ENCODE peak calls at places on chromosome 21, in eight cellular contexts. S is GM23248, W is transverse colon, H is pancreas, M is GM12878, U is stomach, P is right cardiac atrium, B is lower lobe of right lung. C is an unnamed sample.

GRCh38 chr21:17560377-17560776 is 47.5 kb downstream of the CXADR start:
- DNase-seq in W (no peak), H (no peak), B (no peak), U (no peak), M (no peak), S (no peak), P (no peak), C (no peak)

GRCh38 chr21:32733356-32733755 is 5.5 kb upstream of the SYNJ1 start:
- DNase-seq in P (no peak), U (no peak), W (no peak), H (no peak), M (no peak), B (no peak), S (no peak), C (no peak)

GRCh38 chr21:14591882-14592281 is 45.8 kb upstream of the SAMSN1 start:
- DNase-seq in W (no peak), M (no peak), H (no peak), U (peak; percentile 50), B (no peak), P (peak; percentile 60), S (peak; percentile 30), C (no peak)

GRCh38 chr21:25361097-25361496 is 246.2 kb downstream of the MRPL39 start:
- DNase-seq in H (no peak), S (no peak), M (no peak), B (no peak), U (no peak), W (no peak), P (no peak), C (no peak)

GRCh38 chr21:46482225-46482845 is 23.6 kb downstream of the DIP2A start:
- DNase-seq in M (no peak), W (no peak), P (no peak), U (no peak), H (no peak), B (no peak), S (no peak), C (no peak)

GRCh38 chr21:17901458-17902092 is 82.4 kb upstream of the C21orf91 start:
- DNase-seq in B (no peak), W (no peak), S (peak; percentile 11), U (no peak), M (peak; percentile 23), H (no peak), P (no peak), C (no peak)

GRCh38 chr21:40386301-40386911 is 460.6 kb downstream of the DSCAM start:
- DNase-seq in U (peak; percentile 70), B (peak; percentile 67), M (no peak), H (peak; percentile 81), P (peak; percentile 71), S (peak; percentile 12), W (peak; percentile 34), C (no peak)

GRCh38 chr21:41926068-41926806 is 27.6 kb downstream of the C2CD2 start:
- DNase-seq in H (no peak), P (peak; percentile 52), M (peak; percentile 68), U (peak; percentile 44), W (no peak), S (peak; percentile 76), B (no peak), C (no peak)

GRCh38 chr21:42096593-42096992 is 25.5 kb downstream of the UMODL1 start:
- DNase-seq in P (no peak), S (peak; percentile 43), W (no peak), B (no peak), M (no peak), U (no peak), H (no peak), C (no peak)

GRCh38 chr21:46381521-46381920 is 57.6 kb downstream of the PCNT start:
- DNase-seq in U (no peak), W (no peak), S (no peak), M (no peak), P (no peak), B (no peak), H (no peak), C (no peak)

GRCh38 chr21:43025636-43026180 is 49.9 kb downstream of the CBS start:
- DNase-seq in W (no peak), U (no peak), M (no peak), P (no peak), S (peak; percentile 56), B (no peak), H (no peak), C (no peak)

GRCh38 chr21:42570841-42571387 is 57.3 kb downstream of the SLC37A1 start:
- DNase-seq in W (peak; percentile 8), P (peak; percentile 46), H (peak; percentile 50), U (peak; percentile 30), M (no peak), B (peak; percentile 51), S (no peak), C (no peak)

GRCh38 chr21:25457411-25457810 is 149.9 kb downstream of the MRPL39 start:
- DNase-seq in W (no peak), B (no peak), P (no peak), S (peak; percentile 56), H (no peak), M (peak; percentile 83), U (no peak), C (no peak)

GRCh38 chr21:34667761-34668160 is 1.0 kb upstream of the CLIC6 start:
- DNase-seq in U (no peak), H (no peak), S (no peak), B (no peak), P (no peak), W (no peak), M (no peak), C (no peak)

GRCh38 chr21:34946385-34947121 is 102.5 kb downstream of the RUNX1 start:
- DNase-seq in P (no peak), B (no peak), H (no peak), W (no peak), M (no peak), S (no peak), U (no peak), C (no peak)

GRCh38 chr21:15514073-15514946 is 215.5 kb upstream of the USP25 start:
- DNase-seq in M (peak; percentile 45), U (no peak), B (no peak), H (no peak), P (no peak), W (peak; percentile 52), S (no peak), C (no peak)

GRCh38 chr21:21463456-21463855 is 465.2 kb downstream of the NCAM2 start:
- DNase-seq in H (no peak), W (no peak), B (no peak), U (no peak), S (no peak), M (no peak), P (no peak), C (no peak)

GRCh38 chr21:28636988-28637691 is 355.5 kb downstream of the LTN1 start:
- DNase-seq in B (no peak), U (no peak), P (no peak), M (no peak), S (peak; percentile 81), H (no peak), W (no peak), C (no peak)

GRCh38 chr21:15164678-15165303 is 100.0 kb upstream of the NRIP1 start:
- DNase-seq in W (peak; percentile 18), B (no peak), S (peak; percentile 2), P (no peak), M (no peak), H (no peak), U (no peak), C (no peak)

GRCh38 chr21:31524140-31524539 is 135.4 kb upstream of the SOD1 start:
- DNase-seq in B (no peak), U (no peak), H (no peak), W (no peak), S (no peak), P (no peak), M (no peak), C (no peak)

GRCh38 chr21:41774467-41775151 is 7.8 kb upstream of the RIPK4 start:
- DNase-seq in B (no peak), P (no peak), S (no peak), U (no peak), W (no peak), H (no peak), M (no peak), C (no peak)

GRCh38 chr21:44913425-44914175 is 7.1 kb downstream of the ITGB2 start:
- DNase-seq in W (no peak), B (peak; percentile 40), P (peak; percentile 44), M (no peak), S (no peak), U (no peak), H (no peak), C (no peak)
- H3K27me3 ChIP-seq in W (no peaks in the 10 kb centered on the region), B (peaks cover 3% of the 10 kb centered on the region), P (no peaks in the 10 kb centered on the region), M (no peaks in the 10 kb centered on the region), S (no peaks in the 10 kb centered on the region), U (no peaks in the 10 kb centered on the region), H (no peaks in the 10 kb centered on the region), C (no peaks in the 10 kb centered on the region)

GRCh38 chr21:38774152-38774551 is 31.6 kb upstream of the ETS2 start:
- DNase-seq in B (no peak), P (no peak), U (no peak), W (no peak), M (no peak), S (no peak), H (no peak), C (no peak)
- H3K27me3 ChIP-seq in B (no peaks in the 10 kb centered on the region), P (no peaks in the 10 kb centered on the region), U (no peaks in the 10 kb centered on the region), W (no peaks in the 10 kb centered on the region), M (no peaks in the 10 kb centered on the region), S (no peaks in the 10 kb centered on the region), H (no peaks in the 10 kb centered on the region), C (no peaks in the 10 kb centered on the region)

GRCh38 chr21:44701023-44701400 is 4.0 kb downstream of the KRTAP10-12 start:
- DNase-seq in H (no peak), M (no peak), S (no peak), U (no peak), W (no peak), P (no peak), B (no peak), C (no peak)
- H3K27me3 ChIP-seq in H (no peaks in the 10 kb centered on the region), M (peaks cover 5% of the 10 kb centered on the region), S (peaks cover 69% of the 10 kb centered on the region), U (peaks cover 81% of the 10 kb centered on the region), W (peaks cover 84% of the 10 kb centered on the region), P (no peaks in the 10 kb centered on the region), B (peaks cover 69% of the 10 kb centered on the region), C (no peaks in the 10 kb centered on the region)

GRCh38 chr21:45260191-45260795 is 27.4 kb downstream of the POFUT2 start:
- DNase-seq in W (no peak), M (no peak), S (no peak), B (no peak), P (no peak), U (peak; percentile 20), H (no peak), C (no peak)

GRCh38 chr21:45256912-45257672 is 30.6 kb downstream of the POFUT2 start:
- DNase-seq in H (no peak), P (peak; percentile 45), B (no peak), W (no peak), S (no peak), M (no peak), U (no peak), C (no peak)

GRCh38 chr21:45257673-45258341 is 29.9 kb downstream of the POFUT2 start:
- DNase-seq in H (no peak), B (no peak), W (no peak), M (no peak), U (no peak), S (no peak), P (peak; percentile 47), C (no peak)

GRCh38 chr21:45259206-45259795 is 28.4 kb downstream of the POFUT2 start:
- DNase-seq in B (no peak), W (no peak), H (no peak), U (peak; percentile 35), P (peak; percentile 47), M (no peak), S (no peak), C (no peak)

DNA sequence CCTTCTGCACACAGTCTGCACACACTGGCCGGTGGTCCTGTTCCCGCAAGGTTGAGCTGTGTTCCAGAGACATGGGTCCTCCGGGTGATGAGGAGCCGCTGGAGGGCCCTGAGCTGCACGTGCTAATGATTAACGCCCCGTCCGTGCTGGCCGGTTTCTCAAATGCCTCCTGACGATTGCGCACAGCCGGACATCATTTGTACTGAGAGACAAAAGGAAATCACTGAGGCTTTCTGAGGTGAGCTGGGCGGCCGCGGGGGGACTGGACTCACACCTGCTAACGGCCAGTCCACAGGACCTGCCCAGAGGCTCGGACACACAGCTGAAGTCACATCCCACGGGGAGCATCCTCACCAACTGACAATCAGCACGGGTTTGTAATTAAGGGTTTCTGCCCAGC is 29.2 kb downstream of the POFUT2 start:
- DNase-seq in M (no peak), P (peak; percentile 51), S (no peak), U (peak; percentile 24), B (peak; percentile 39), H (no peak), W (no peak), C (no peak)
- H3K27me3 ChIP-seq in M (no peaks in the 10 kb centered on the region), P (no peaks in the 10 kb centered on the region), S (peaks cover 16% of the 10 kb centered on the region), U (peaks cover 40% of the 10 kb centered on the region), B (peaks cover 31% of the 10 kb centered on the region), H (no peaks in the 10 kb centered on the region), W (peaks cover 32% of the 10 kb centered on the region), C (no peaks in the 10 kb centered on the region)

C was measured in ovary.